ENCODE peak calls at places on chromosome 5, in eight cellular contexts. T is esophagus squamous epithelium, A is gastrocnemius medialis, M is kidney, H is IMR-90, V is Peyer's patch, J is lower lobe of right lung, Z is suprapubic skin. K is an unnamed sample.

GRCh38 chr5:118987988-118988945 is at the start of gene DTWD2:
- DNase-seq in A (peak; percentile 87), V (peak; percentile 97), T (peak; percentile 56), Z (peak; percentile 93), J (peak; percentile 96), M (peak; percentile 97), H (peak; percentile 88), K (peak; percentile 55)

GRCh38 chr5:1178529-1179382 is 22.6 kb upstream of the SLC6A19 start:
- DNase-seq in V (no peak), M (peak; percentile 41), A (no peak), H (no peak), T (no peak), J (peak; percentile 43), Z (no peak), K (no peak)

GRCh38 chr5:146458894-146459293 is 11.8 kb downstream of the TCERG1 start:
- DNase-seq in V (no peak), T (no peak), M (no peak), H (no peak), A (no peak), J (no peak), Z (no peak), K (no peak)

GRCh38 chr5:115577329-115577728 is 24.9 kb downstream of the TICAM2 start:
- DNase-seq in T (no peak), Z (no peak), A (no peak), M (no peak), J (no peak), V (no peak), H (no peak), K (no peak)

GRCh38 chr5:172342907-172343306 is 59.3 kb upstream of the UBTD2 start:
- DNase-seq in M (no peak), V (no peak), A (no peak), J (no peak), Z (no peak), H (no peak), T (no peak), K (no peak)

GRCh38 chr5:116032094-116032517 is at the start of gene ARL14EPL:
- DNase-seq in H (peak; percentile 92), M (no peak), A (peak; percentile 42), Z (no peak), T (no peak), J (peak; percentile 56), V (peak; percentile 50), K (peak; percentile 9)

GRCh38 chr5:163401271-163401670 is 36.1 kb upstream of the CCNG1 start:
- DNase-seq in A (no peak), M (no peak), V (no peak), T (no peak), H (no peak), Z (no peak), J (no peak), K (no peak)

GRCh38 chr5:134114886-134115805 is 665 bp downstream of the TCF7 start:
- DNase-seq in J (no peak), T (no peak), M (peak; percentile 88), H (no peak), V (peak; percentile 83), Z (no peak), A (no peak), K (no peak)

GRCh38 chr5:179357036-179357435 is 11.8 kb upstream of the ADAMTS2 start:
- DNase-seq in Z (no peak), M (no peak), T (no peak), H (no peak), A (no peak), V (no peak), J (no peak), K (no peak)

GRCh38 chr5:177371705-177372533 is 12.3 kb upstream of the SLC34A1 start:
- DNase-seq in M (no peak), Z (no peak), H (no peak), J (no peak), V (no peak), T (no peak), A (no peak), K (no peak)
- H3K4me3 ChIP-seq in M (peak overlapping the region; percentile 71), Z (peak overlapping the region; percentile 38), H (no peak overlapping the region), J (peak overlapping the region; percentile 48), V (no peak overlapping the region), T (peak overlapping the region; percentile 45), A (no peak overlapping the region), K (no peak overlapping the region)

GRCh38 chr5:80189701-80190100 is 66.1 kb downstream of the SERINC5 start:
- DNase-seq in T (no peak), V (no peak), H (no peak), J (no peak), A (no peak), M (no peak), Z (no peak), K (no peak)
- H3K27ac ChIP-seq in T (peak overlapping the region; percentile 17), V (peak overlapping the region; percentile 76), H (no peak overlapping the region), J (no peak overlapping the region), A (no peak overlapping the region), M (no peak overlapping the region), Z (no peak overlapping the region), K (no peak overlapping the region)

GRCh38 chr5:102855684-102856373 is 100.7 kb downstream of the PAM start:
- DNase-seq in V (no peak), A (no peak), M (no peak), H (no peak), Z (no peak), T (no peak), J (no peak), K (no peak)
- TF ChIP-seq CTCF in V (no peak), A (no peak), M (no peak), H (no peak), Z (no peak), T (no peak), J (no peak), K (no peak)

DNA sequence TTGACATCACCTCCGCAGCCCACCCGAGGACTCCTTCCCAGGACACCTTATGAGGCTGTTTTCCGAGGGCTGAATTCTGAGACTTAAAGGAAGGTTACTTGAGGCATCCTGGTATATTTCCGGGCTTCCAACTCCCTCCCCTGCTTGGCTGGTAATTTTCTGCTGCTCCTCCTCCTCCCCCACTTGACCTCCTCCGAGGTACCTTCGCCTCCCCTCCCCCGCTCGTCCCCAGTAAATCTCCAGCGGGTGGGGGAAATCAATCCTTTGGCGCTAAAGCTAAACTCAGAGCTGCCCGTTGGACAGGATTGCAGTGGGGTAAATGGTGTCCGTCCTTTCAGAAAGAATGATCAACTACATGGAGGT is 4.9 kb upstream of the ISL1 start:
- DNase-seq in T (no peak), J (no peak), A (no peak), H (no peak), M (no peak), Z (no peak), V (no peak), K (no peak)
- H3K4me3 ChIP-seq in T (no peak overlapping the region), J (peak overlapping the region; percentile 14), A (no peak overlapping the region), H (no peak overlapping the region), M (peak overlapping the region; percentile 46), Z (peak overlapping the region; percentile 35), V (no peak overlapping the region), K (peak overlapping the region; percentile 0)

K was measured in thoracic aorta.